ENCODE peak calls at places on chromosomes 12 and 14, in five cellular contexts. I is cardiac muscle cell, X is hepatocyte, S is GM23248, C is body of pancreas. D is an unnamed sample.

GRCh38 chr12:48334807-48335206 is 15.9 kb downstream of the ZNF641 start:
- DNase-seq in I (no peak), X (no peak), S (no peak), C (no peak), D (no peak)

GRCh38 chr14:81285250-81285649 is 64.5 kb upstream of the GTF2A1 start:
- DNase-seq in I (no peak), X (no peak), S (no peak), C (no peak), D (no peak)

GRCh38 chr12:129064201-129064881 is 211.1 kb downstream of the GLT1D1 start:
- DNase-seq in I (no peak), X (no peak), S (no peak), C (no peak), D (no peak)

GRCh38 chr14:102235275-102235897 is 69.6 kb downstream of the MOK start:
- DNase-seq in I (peak; percentile 92), X (peak; percentile 92), S (peak; percentile 87), C (peak; percentile 95), D (peak; percentile 66)

GRCh38 chr12:124768462-124769165 is 95.0 kb downstream of the SCARB1 start:
- DNase-seq in I (no peak), X (no peak), S (peak; percentile 25), C (no peak), D (no peak)

GRCh38 chr12:120259418-120260202 is 5.9 kb downstream of the PXN start:
- DNase-seq in I (no peak), X (no peak), S (peak; percentile 71), C (no peak), D (no peak)

GRCh38 chr12:26247873-26248272 is 52.5 kb downstream of the SSPN start:
- DNase-seq in I (no peak), X (no peak), S (no peak), C (no peak), D (no peak)

GRCh38 chr14:78785265-78785664 is 615.1 kb downstream of the NRXN3 start:
- DNase-seq in I (no peak), X (no peak), S (peak; percentile 6), C (no peak), D (no peak)

GRCh38 chr12:104671407-104672095 is 214.8 kb downstream of the CHST11 start:
- DNase-seq in I (peak; percentile 69), X (peak; percentile 73), S (peak; percentile 96), C (peak; percentile 82), D (peak; percentile 36)

GRCh38 chr12:57242691-57243454 is 8.1 kb downstream of the STAC3 start:
- DNase-seq in I (peak; percentile 83), X (peak; percentile 82), S (peak; percentile 51), C (peak; percentile 65), D (peak; percentile 67)

GRCh38 chr14:20632448-20632830 is 9.1 kb downstream of the OR6S1 start:
- DNase-seq in I (no peak), X (no peak), S (peak; percentile 24), C (no peak), D (no peak)

GRCh38 chr12:43057561-43057960 is 468.0 kb upstream of the PRICKLE1 start:
- DNase-seq in I (no peak), X (no peak), S (peak; percentile 3), C (no peak), D (no peak)

GRCh38 chr14:73786942-73787759 is 64.5 kb upstream of the PTGR2 start:
- DNase-seq in I (peak; percentile 83), X (peak; percentile 79), S (peak; percentile 76), C (peak; percentile 80), D (peak; percentile 35)

GRCh38 chr14:70709726-70710382 is 68.1 kb downstream of the TTC9 start:
- DNase-seq in I (no peak), X (no peak), S (no peak), C (no peak), D (no peak)

GRCh38 chr12:77938301-77938700 is 107.6 kb downstream of the NAV3 start:
- DNase-seq in I (no peak), X (no peak), S (peak; percentile 2), C (no peak), D (no peak)

GRCh38 chr12:60819794-60820193 is 1224.0 kb downstream of the SLC16A7 start:
- DNase-seq in I (no peak), X (no peak), S (no peak), C (no peak), D (no peak)

GRCh38 chr12:54227376-54227775 is 38.6 kb upstream of the SMUG1 start:
- DNase-seq in I (no peak), X (no peak), S (no peak), C (no peak), D (no peak)

GRCh38 chr12:75954076-75954475 is 77.5 kb downstream of the PHLDA1 start:
- DNase-seq in I (no peak), X (peak; percentile 78), S (peak; percentile 99), C (no peak), D (no peak)

GRCh38 chr12:674272-674781 is 11.1 kb upstream of the NINJ2 start:
- DNase-seq in I (no peak), X (no peak), S (peak; percentile 17), C (no peak), D (peak; percentile 59)

GRCh38 chr12:12180575-12180974 is 86.3 kb downstream of the LRP6 start:
- DNase-seq in I (no peak), X (no peak), S (peak; percentile 26), C (no peak), D (no peak)

GRCh38 chr12:2628401-2628800 is 166.4 kb upstream of the FKBP4 start:
- DNase-seq in I (no peak), X (no peak), S (no peak), C (no peak), D (no peak)

GRCh38 chr12:118633071-118633470 is 256.7 kb downstream of the SUDS3 start:
- DNase-seq in I (peak; percentile 38), X (no peak), S (no peak), C (no peak), D (no peak)

GRCh38 chr12:94698553-94698952 is 48.2 kb upstream of the TMCC3 start:
- DNase-seq in I (no peak), X (no peak), S (no peak), C (no peak), D (no peak)

GRCh38 chr12:70366581-70367267 is 634 bp downstream of the KCNMB4 start:
- DNase-seq in I (peak; percentile 72), X (peak; percentile 58), S (peak; percentile 76), C (peak; percentile 36), D (peak; percentile 46)

GRCh38 chr14:104697892-104698583 is 8.6 kb downstream of the INF2 start:
- DNase-seq in I (peak; percentile 27), X (no peak), S (no peak), C (no peak), D (no peak)

GRCh38 chr14:73742520-73743238 is 28.5 kb upstream of the PNMA1 start:
- DNase-seq in I (no peak), X (no peak), S (no peak), C (no peak), D (no peak)

GRCh38 chr12:129325566-129325965 is 472.3 kb downstream of the GLT1D1 start:
- DNase-seq in I (no peak), X (no peak), S (no peak), C (no peak), D (no peak)

GRCh38 chr14:68523994-68524725 is 268.7 kb downstream of the ZFP36L1 start:
- DNase-seq in I (no peak), X (no peak), S (peak; percentile 81), C (peak; percentile 61), D (no peak)

DNA sequence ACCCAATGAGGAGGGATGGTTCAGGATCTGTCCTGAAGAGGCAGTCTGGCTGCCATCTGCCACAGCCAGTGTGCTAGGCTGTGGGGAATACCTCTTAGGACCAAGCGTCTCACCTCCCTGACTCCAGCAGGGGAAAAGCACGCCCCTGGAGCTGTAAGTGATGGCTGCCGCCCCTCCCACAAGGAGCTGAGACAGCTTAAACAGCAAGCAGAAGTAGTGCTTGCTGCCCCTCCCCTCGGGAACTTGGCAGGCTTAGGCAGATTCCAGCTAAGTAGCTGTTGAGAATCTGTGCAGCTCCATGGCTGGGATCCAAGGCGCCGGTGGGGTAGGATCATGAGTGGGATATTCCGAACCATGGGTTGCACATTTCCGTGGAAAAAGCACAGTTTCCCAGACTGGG is 360.4 kb upstream of the MDGA2 start:
- DNase-seq in I (no peak), X (no peak), S (no peak), C (no peak), D (no peak)
- H3K9me3 ChIP-seq in I (no peaks in the 10 kb centered on the region), X (peaks cover 7% of the 10 kb centered on the region), S (peaks cover 3% of the 10 kb centered on the region), C (no peaks in the 10 kb centered on the region), D (no peaks in the 10 kb centered on the region)

DNA sequence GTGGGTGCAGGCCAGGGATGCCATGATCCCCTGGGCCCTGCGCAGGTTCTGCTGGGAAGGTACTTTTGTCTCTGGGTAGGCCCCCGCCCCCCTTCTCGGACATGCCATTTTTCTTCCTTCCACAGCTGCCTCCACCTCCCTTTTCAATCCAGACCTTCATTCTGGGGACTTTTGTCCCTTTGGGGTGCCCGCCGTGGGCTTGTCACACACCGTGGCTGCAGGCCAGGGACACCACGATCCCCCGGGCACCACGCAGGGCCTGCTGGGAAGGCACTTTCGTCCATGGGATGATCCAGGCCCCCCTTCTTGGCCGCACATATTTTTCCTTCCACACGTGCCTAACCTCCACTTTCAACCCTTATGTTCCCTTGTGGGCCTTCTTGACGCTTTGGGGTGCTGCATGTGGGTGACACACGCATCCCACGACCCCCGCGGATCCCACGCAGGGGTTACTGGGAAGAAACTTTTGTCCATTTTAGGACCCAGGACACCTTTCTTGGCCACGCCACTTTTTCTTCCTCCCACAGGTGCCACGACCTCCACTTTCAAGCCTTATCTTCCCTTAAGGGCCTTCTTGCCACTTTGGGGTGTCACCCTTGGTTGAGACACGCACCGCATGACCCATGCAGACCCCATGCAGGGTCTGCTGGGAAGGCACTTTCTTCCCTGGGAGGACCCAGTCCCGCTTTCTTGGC is 272.5 kb downstream of the ALG10 start:
- DNase-seq in I (no peak), X (no peak), S (no peak), C (peak; percentile 2), D (peak; percentile 3)
- H3K9me3 ChIP-seq in I (no peaks in the 10 kb centered on the region), X (no peaks in the 10 kb centered on the region), S (no peaks in the 10 kb centered on the region), C (peaks cover 27% of the 10 kb centered on the region), D (no peaks in the 10 kb centered on the region)

GRCh38 chr14:29706700-29707099 is 220.9 kb downstream of the PRKD1 start:
- DNase-seq in I (no peak), X (no peak), S (no peak), C (no peak), D (no peak)

GRCh38 chr14:29709490-29709889 is 218.2 kb downstream of the PRKD1 start:
- DNase-seq in I (no peak), X (no peak), S (peak; percentile 38), C (no peak), D (no peak)

GRCh38 chr14:29710015-29710414 is 217.6 kb downstream of the PRKD1 start:
- DNase-seq in I (peak; percentile 31), X (no peak), S (peak; percentile 14), C (no peak), D (no peak)

DNA sequence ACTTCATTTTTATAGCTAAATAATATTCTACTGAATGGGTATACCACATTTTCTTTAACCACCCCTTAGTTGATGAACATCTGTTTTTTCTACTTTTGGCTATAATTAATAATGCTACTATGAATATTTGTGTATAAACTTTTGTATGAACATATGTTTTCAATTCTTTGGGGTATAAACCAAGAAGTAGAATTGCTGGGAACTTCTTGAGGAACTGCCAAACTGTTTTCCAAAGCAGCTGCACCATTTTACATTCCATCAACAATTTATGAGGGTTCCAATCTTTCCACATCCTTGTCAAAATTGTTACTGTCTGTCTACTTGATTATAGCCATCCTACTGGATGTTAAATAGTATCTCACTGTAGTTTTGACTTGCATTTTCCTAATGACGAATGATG is 221.8 kb downstream of the PRKD1 start:
- DNase-seq in I (no peak), X (no peak), S (no peak), C (no peak), D (no peak)
- H3K9me3 ChIP-seq in I (no peaks in the 10 kb centered on the region), X (no peaks in the 10 kb centered on the region), S (no peaks in the 10 kb centered on the region), C (no peaks in the 10 kb centered on the region), D (no peaks in the 10 kb centered on the region)

GRCh38 chr14:106508216-106508615 is 981.8 kb downstream of the TMEM121 start:
- DNase-seq in I (no peak), X (no peak), S (no peak), C (no peak), D (no peak)
- H3K9me3 ChIP-seq in I (no peaks in the 10 kb centered on the region), X (no peaks in the 10 kb centered on the region), S (no peaks in the 10 kb centered on the region), C (no peaks in the 10 kb centered on the region), D (no peaks in the 10 kb centered on the region)

GRCh38 chr12:31849090-31849687 is 110.0 kb upstream of the RESF1 start:
- DNase-seq in I (peak; percentile 35), X (no peak), S (no peak), C (no peak), D (no peak)
- H3K9me3 ChIP-seq in I (peaks cover 6% of the 10 kb centered on the region), X (peaks cover 16% of the 10 kb centered on the region), S (peaks cover 6% of the 10 kb centered on the region), C (no peaks in the 10 kb centered on the region), D (no peaks in the 10 kb centered on the region)